ENCODE peak calls at places on chromosomes 5 and 9, in four cellular contexts. J, C, U and Z are unnamed samples.

GRCh38 chr5:73938938-73939320 is 312.9 kb downstream of the ARHGEF28 start:
- DNase-seq in J (no peak), C (no peak), U (no peak), Z (no peak)

GRCh38 chr5:61673007-61673735 is 341.1 kb downstream of the ZSWIM6 start:
- DNase-seq in J (no peak), C (no peak), U (no peak), Z (peak; percentile 18)

GRCh38 chr9:89532478-89532877 is 34.6 kb upstream of the SEMA4D start:
- DNase-seq in J (no peak), C (no peak), U (no peak), Z (no peak)

GRCh38 chr5:20972419-20972925 is 984.5 kb upstream of the CDH18 start:
- DNase-seq in J (peak; percentile 3), C (no peak), U (no peak), Z (no peak)

GRCh38 chr9:137502008-137502913 is 43.1 kb upstream of the NSMF start:
- DNase-seq in J (peak; percentile 84), C (no peak), U (no peak), Z (no peak)

GRCh38 chr5:127652952-127653611 is 4.2 kb downstream of the CTXN3 start:
- DNase-seq in J (no peak), C (no peak), U (no peak), Z (no peak)

GRCh38 chr9:136796238-136796774 is at the start of gene CCDC183:
- DNase-seq in J (no peak), C (no peak), U (no peak), Z (no peak)

GRCh38 chr9:134036130-134036529 is 10.8 kb downstream of the BRD3OS start:
- DNase-seq in J (no peak), C (no peak), U (no peak), Z (no peak)

GRCh38 chr9:136297016-136297691 is 6.7 kb downstream of the CCDC187 start:
- DNase-seq in J (no peak), C (peak; percentile 78), U (no peak), Z (no peak)

GRCh38 chr5:39665328-39665727 is 240.5 kb upstream of the DAB2 start:
- DNase-seq in J (no peak), C (peak; percentile 70), U (no peak), Z (no peak)

GRCh38 chr9:106393226-106393625 is 469.7 kb upstream of the ZNF462 start:
- DNase-seq in J (no peak), C (no peak), U (no peak), Z (no peak)

GRCh38 chr9:106019702-106020101 is 325.4 kb downstream of the TMEM38B start:
- DNase-seq in J (no peak), C (no peak), U (no peak), Z (no peak)

GRCh38 chr5:55917402-55918096 is 66.4 kb downstream of the IL31RA start:
- DNase-seq in J (no peak), C (no peak), U (no peak), Z (no peak)

GRCh38 chr9:78320030-78320693 is 23.2 kb downstream of the PSAT1 start:
- DNase-seq in J (no peak), C (no peak), U (no peak), Z (no peak)

GRCh38 chr9:115328228-115328627 is 210.3 kb upstream of the TNC start:
- DNase-seq in J (no peak), C (no peak), U (no peak), Z (no peak)

GRCh38 chr5:56827043-56827442 is 11.7 kb downstream of the MAP3K1 start:
- DNase-seq in J (peak; percentile 33), C (no peak), U (no peak), Z (no peak)

GRCh38 chr5:54860321-54860720 is 125.1 kb downstream of the ESM1 start:
- DNase-seq in J (no peak), C (no peak), U (no peak), Z (no peak)